ENCODE peak calls at places on chromosomes 5 and 9, in seven cellular contexts. P is endothelial cell; N is Caki2; J is Calu3; W is stimulated activated CD8-positive, alpha-beta memory T cell treated with anti-CD3 and anti-CD28 coated beads, Interleukin-15, amount 100 ng/mL, for 4 hours; A is NCI-H2081; V is fibroblast of gingiva. K is an unnamed sample.

GRCh38 chr9:128588581-128589233 is 36.3 kb downstream of the SPTAN1 start:
- DNase-seq in P (no peak), N (no peak), J (no peak), W (no peak), A (no peak), V (no peak), K (no peak)

GRCh38 chr5:86880785-86881492 is 263.2 kb downstream of the COX7C start:
- DNase-seq in P (peak), N (peak), J (peak), W (peak), A (peak), V (peak), K (peak)

GRCh38 chr5:168434746-168435321 is 51.4 kb upstream of the RARS1 start:
- DNase-seq in P (no peak), N (no peak), J (no peak), W (no peak), A (no peak), V (no peak), K (no peak)

GRCh38 chr9:96021616-96022444 is 146.3 kb downstream of the ERCC6L2 start:
- DNase-seq in P (peak), N (no peak), J (no peak), W (no peak), A (no peak), V (no peak), K (peak)

GRCh38 chr5:134133213-134133994 is 18.9 kb downstream of the TCF7 start:
- DNase-seq in P (no peak), N (no peak), J (no peak), W (no peak), A (no peak), V (no peak), K (no peak)

GRCh38 chr9:99573052-99573451 is 248.6 kb upstream of the NR4A3 start:
- DNase-seq in P (no peak), N (no peak), J (no peak), W (no peak), A (no peak), V (no peak), K (no peak)

GRCh38 chr9:86116425-86116824 is 17.1 kb upstream of the GOLM1 start:
- DNase-seq in P (no peak), N (no peak), J (no peak), W (no peak), A (no peak), V (no peak), K (no peak)

GRCh38 chr5:61319388-61320146 is 12.5 kb upstream of the ZSWIM6 start:
- DNase-seq in P (no peak), N (peak), J (no peak), W (no peak), A (no peak), V (no peak), K (no peak)

GRCh38 chr9:92706218-92706940 is 36.4 kb upstream of the IPPK start:
- DNase-seq in P (peak), N (no peak), J (peak), W (no peak), A (peak), V (no peak), K (peak)

GRCh38 chr5:961002-961710 is 47.4 kb upstream of the NKD2 start:
- DNase-seq in P (no peak), N (no peak), J (no peak), W (no peak), A (no peak), V (no peak), K (peak)

GRCh38 chr9:118209343-118209742 is 505.1 kb downstream of the TLR4 start:
- DNase-seq in P (no peak), N (no peak), J (no peak), W (no peak), A (peak), V (no peak), K (peak)

GRCh38 chr5:38666668-38667498 is 110.4 kb upstream of the LIFR start:
- DNase-seq in P (peak), N (no peak), J (peak), W (no peak), A (no peak), V (peak), K (peak)

GRCh38 chr9:89036862-89037261 is 45.6 kb downstream of the S1PR3 start:
- DNase-seq in P (no peak), N (no peak), J (no peak), W (no peak), A (no peak), V (no peak), K (no peak)

GRCh38 chr9:37464426-37465248 is 613 bp downstream of the ZBTB5 start:
- DNase-seq in P (no peak), N (no peak), J (no peak), W (peak), A (no peak), V (peak), K (peak)

GRCh38 chr5:176646707-176647029 is 616 bp upstream of the TSPAN17 start:
- DNase-seq in P (no peak), N (no peak), J (no peak), W (no peak), A (no peak), V (no peak), K (no peak)

GRCh38 chr9:126673689-126674364 is 60.1 kb downstream of the LMX1B start:
- DNase-seq in P (no peak), N (no peak), J (no peak), W (no peak), A (peak), V (no peak), K (peak)

GRCh38 chr5:121668635-121669034 is 183.0 kb upstream of the FTMT start:
- DNase-seq in P (no peak), N (no peak), J (no peak), W (no peak), A (no peak), V (no peak), K (no peak)

GRCh38 chr9:100914266-100914665 is 114.3 kb upstream of the PLPPR1 start:
- DNase-seq in P (no peak), N (no peak), J (no peak), W (no peak), A (no peak), V (no peak), K (no peak)

GRCh38 chr9:70049236-70049635 is 5.6 kb downstream of the MAMDC2 start:
- DNase-seq in P (no peak), N (no peak), J (peak), W (no peak), A (no peak), V (peak), K (peak)

GRCh38 chr5:136819526-136820302 is 454.4 kb upstream of the TRPC7 start:
- DNase-seq in P (no peak), N (no peak), J (peak), W (no peak), A (no peak), V (no peak), K (no peak)

GRCh38 chr5:128053291-128053954 is 30.1 kb upstream of the SLC12A2 start:
- DNase-seq in P (no peak), N (no peak), J (no peak), W (no peak), A (no peak), V (peak), K (no peak)

GRCh38 chr5:95669540-95669939 is 13.3 kb downstream of the SPATA9 start:
- DNase-seq in P (no peak), N (no peak), J (no peak), W (no peak), A (no peak), V (peak), K (peak)

GRCh38 chr9:124477211-124478013 is 27.2 kb downstream of the ADGRD2 start:
- DNase-seq in P (no peak), N (no peak), J (no peak), W (no peak), A (peak), V (no peak), K (no peak)

GRCh38 chr5:82023530-82024095 is 51.8 kb downstream of the ATG10 start:
- DNase-seq in P (no peak), N (no peak), J (no peak), W (no peak), A (no peak), V (peak), K (no peak)

GRCh38 chr5:86968311-86968753 is 299.4 kb upstream of the RASA1 start:
- DNase-seq in P (peak), N (peak), J (peak), W (no peak), A (peak), V (peak), K (peak)

GRCh38 chr5:14748180-14748900 is 83.8 kb downstream of the OTULIN start:
- DNase-seq in P (no peak), N (no peak), J (no peak), W (no peak), A (no peak), V (peak), K (no peak)

GRCh38 chr9:132857601-132858342 is 20.3 kb downstream of the AK8 start:
- DNase-seq in P (no peak), N (no peak), J (no peak), W (no peak), A (peak), V (no peak), K (no peak)

K was measured in SJCRH30.